ENCODE peak calls at places on chromosome 1, in six cellular contexts. H is NCI-H1092, M is non-pigmented ciliary epithelial cell, E is kidney epithelial cell, R is fibroblast of villous mesenchyme, L is DMS153. Y is an unnamed sample.

GRCh38 chr1:41539999-41540398 is 55.5 kb upstream of the EDN2 start:
- DNase-seq in H (no peak), M (no peak), E (no peak), R (no peak), L (no peak), Y (no peak)

GRCh38 chr1:12141533-12141855 is 25.3 kb upstream of the TNFRSF1B start:
- DNase-seq in H (no peak), M (no peak), E (no peak), R (no peak), L (no peak), Y (no peak)

GRCh38 chr1:29805896-29806160 is 569.5 kb downstream of the PTPRU start:
- DNase-seq in H (no peak), M (no peak), E (no peak), R (no peak), L (no peak), Y (no peak)

GRCh38 chr1:34597877-34598514 is 156.9 kb upstream of the GJB5 start:
- DNase-seq in H (peak; percentile 89), M (peak; percentile 4), E (peak; percentile 5), R (peak; percentile 36), L (peak; percentile 76), Y (peak; percentile 41)

GRCh38 chr1:208159542-208160258 is 84.5 kb downstream of the PLXNA2 start:
- DNase-seq in H (no peak), M (peak; percentile 75), E (peak; percentile 25), R (peak; percentile 78), L (no peak), Y (no peak)

GRCh38 chr1:94394247-94394646 is 23.9 kb upstream of the ABCD3 start:
- DNase-seq in H (no peak), M (no peak), E (no peak), R (no peak), L (no peak), Y (no peak)

GRCh38 chr1:149888160-149888998 is 11.0 kb upstream of the BOLA1 start:
- DNase-seq in H (peak; percentile 73), M (no peak), E (no peak), R (peak; percentile 93), L (peak; percentile 84), Y (peak; percentile 97)

GRCh38 chr1:54177726-54178125 is 22.1 kb downstream of the CYB5RL start:
- DNase-seq in H (no peak), M (no peak), E (no peak), R (no peak), L (no peak), Y (no peak)

GRCh38 chr1:88873737-88874374 is 17.5 kb downstream of the GTF2B start:
- DNase-seq in H (no peak), M (no peak), E (no peak), R (peak; percentile 90), L (no peak), Y (no peak)

GRCh38 chr1:169106921-169107672 is 607 bp downstream of the ATP1B1 start:
- DNase-seq in H (no peak), M (no peak), E (no peak), R (peak; percentile 37), L (no peak), Y (no peak)

GRCh38 chr1:28648493-28649238 is at the start of gene RNU11:
- DNase-seq in H (peak; percentile 99), M (peak; percentile 80), E (peak; percentile 94), R (peak; percentile 98), L (peak; percentile 100), Y (peak; percentile 97)

GRCh38 chr1:74485622-74486021 is 26.8 kb downstream of the LRRC53 start:
- DNase-seq in H (no peak), M (no peak), E (no peak), R (no peak), L (no peak), Y (no peak)

GRCh38 chr1:36159614-36160387 is 3.8 kb downstream of the MAP7D1 start:
- DNase-seq in H (no peak), M (no peak), E (no peak), R (no peak), L (no peak), Y (no peak)

GRCh38 chr1:221517961-221518360 is 223.9 kb downstream of the DUSP10 start:
- DNase-seq in H (no peak), M (no peak), E (no peak), R (peak; percentile 21), L (no peak), Y (no peak)